ENCODE peak calls at places on chromosomes 11 and 22, in five cellular contexts. K is HFF-Myc, M is H9, W is pancreas, D is fibroblast of lung. A is an unnamed sample.

GRCh38 chr22:46165975-46166374 is 15.6 kb downstream of the PPARA start:
- DNase-seq in K (no peak), W (no peak), D (peak; percentile 23), M (no peak), A (no peak)

GRCh38 chr11:106091480-106092123 is 14.1 kb downstream of the AASDHPPT start:
- DNase-seq in M (no peak), W (no peak), K (no peak), D (peak; percentile 84), A (peak; percentile 49)

GRCh38 chr11:70581991-70582885 is 183.9 kb downstream of the CTTN start:
- DNase-seq in W (no peak), D (no peak), K (no peak), M (no peak), A (no peak)

GRCh38 chr22:46072981-46073682 is 77.2 kb upstream of the PPARA start:
- DNase-seq in D (no peak), K (no peak), W (no peak), M (no peak), A (no peak)

GRCh38 chr11:28566643-28567042 is 458.5 kb downstream of the METTL15 start:
- DNase-seq in W (peak; percentile 25), D (peak; percentile 96), M (peak; percentile 81), K (peak; percentile 84), A (peak; percentile 76)

GRCh38 chr22:42937164-42937854 is 77.6 kb downstream of the PACSIN2 start:
- DNase-seq in M (peak; percentile 23), W (no peak), K (peak; percentile 56), D (peak; percentile 72), A (peak; percentile 87)

GRCh38 chr11:108586600-108586999 is 7.0 kb downstream of the EXPH5 start:
- DNase-seq in D (no peak), K (no peak), W (no peak), M (no peak), A (no peak)

GRCh38 chr22:17903564-17904295 is 120.6 kb downstream of the MICAL3 start:
- DNase-seq in W (no peak), D (no peak), K (no peak), M (no peak), A (no peak)

GRCh38 chr11:75554258-75555022 is 7.6 kb upstream of the SERPINH1 start:
- DNase-seq in D (peak; percentile 100), W (peak; percentile 58), K (peak; percentile 100), M (peak; percentile 96), A (peak; percentile 75)

DNA sequence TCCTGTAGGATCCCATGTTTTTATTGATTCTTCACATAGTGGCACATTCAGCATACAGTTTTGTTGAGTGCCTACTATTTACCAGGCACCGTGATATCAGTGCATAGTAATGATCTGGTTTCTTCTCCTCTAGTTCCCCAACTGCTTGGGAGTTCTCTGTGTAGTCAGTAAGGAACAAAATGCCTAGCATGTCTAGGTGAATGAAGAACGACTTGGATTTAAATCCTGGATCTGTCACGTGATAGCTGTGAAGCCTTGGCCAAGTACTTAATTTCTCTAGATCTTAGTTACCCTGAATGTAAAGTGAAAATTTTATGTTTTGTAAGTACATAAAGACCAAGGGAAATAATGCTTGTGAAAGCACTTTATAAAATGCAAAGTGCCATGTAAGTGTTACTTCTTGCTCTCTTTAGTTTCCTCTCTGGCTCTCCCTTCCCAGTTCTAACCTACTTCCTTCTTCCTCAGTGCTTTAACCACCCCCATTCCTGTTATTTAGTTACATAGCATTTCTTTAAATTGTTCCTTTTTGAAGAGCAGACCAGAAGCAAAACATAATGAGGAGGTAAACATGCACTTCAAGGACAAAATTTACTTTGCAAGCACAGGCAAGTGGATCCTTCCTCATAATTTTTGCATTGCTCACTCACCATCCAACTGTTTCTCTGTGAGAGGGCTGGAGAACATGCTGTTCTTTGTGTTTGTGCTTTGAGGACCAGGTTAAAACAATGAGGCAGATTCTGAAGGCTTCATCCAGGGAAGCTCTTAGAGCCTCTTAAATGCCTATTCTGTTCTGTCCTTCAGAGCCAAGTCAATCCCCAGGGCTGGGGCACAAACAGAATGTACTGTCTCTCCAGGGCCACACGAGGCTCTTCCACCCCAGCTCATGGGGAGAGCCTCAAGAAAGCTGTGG is 353.9 kb upstream of the TENM4 start:
- DNase-seq in W (no peak), K (no peak), M (no peak), D (peak; percentile 3), A (no peak)
- TF ChIP-seq CTCF in W (no peak), K (no peak), M (no peak), D (no peak), A (no peak)

GRCh38 chr11:64331569-64332371 is 8.2 kb upstream of the CCDC88B start:
- DNase-seq in W (peak; percentile 72), D (peak; percentile 86), M (peak; percentile 73), K (peak; percentile 60), A (peak; percentile 98)
- TF ChIP-seq CTCF in W (peak; percentile 9), D (peak; percentile 57), M (peak; percentile 62), K (peak; percentile 77), A (peak; percentile 79)

DNA sequence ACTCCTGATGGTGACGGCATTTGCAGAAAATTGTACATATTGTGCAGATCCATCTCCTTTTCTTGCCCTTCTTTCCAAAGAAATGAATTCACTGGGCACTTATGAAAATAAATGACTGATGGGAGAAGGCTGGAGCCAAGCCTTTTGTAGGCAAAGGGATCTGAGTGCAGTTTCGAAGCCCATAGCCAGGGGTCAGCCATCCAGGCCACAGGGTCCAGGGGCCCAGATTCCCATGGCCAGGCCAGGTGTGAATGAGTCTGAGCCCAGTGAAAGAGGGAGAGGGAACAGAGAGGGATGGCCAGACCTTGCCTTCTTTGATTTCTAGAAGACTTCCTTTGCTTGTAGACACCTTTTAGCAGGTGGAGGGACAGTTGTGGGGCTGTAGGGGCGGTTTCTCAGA is 209.1 kb downstream of the KIRREL3 start:
- DNase-seq in W (no peak), D (no peak), M (peak; percentile 75), K (no peak), A (no peak)
- TF ChIP-seq CTCF in W (no peak), D (no peak), M (peak; percentile 68), K (peak; percentile 18), A (no peak)

GRCh38 chr11:35558468-35558867 is 33.1 kb upstream of the PAMR1 start:
- DNase-seq in W (no peak), D (peak; percentile 69), M (no peak), K (no peak), A (no peak)
- TF ChIP-seq CTCF in W (no peak), D (no peak), M (no peak), K (no peak), A (no peak)

A was measured in MCF 10A.